ENCODE peak calls at places on chromosomes 11 and 22, in seven cellular contexts. I, H, L, A, Z, W and N are unnamed samples.

GRCh38 chr22:34814260-34814659 is 251.7 kb upstream of the ISX start:
- DNase-seq in I (no peak), H (no peak), L (no peak), A (no peak), Z (no peak), W (no peak), N (no peak)

GRCh38 chr11:62005231-62005661 is 37.8 kb upstream of the FTH1 start:
- DNase-seq in I (no peak), H (no peak), L (peak), A (no peak), Z (peak), W (no peak), N (no peak)

GRCh38 chr11:122317337-122317736 is 201.3 kb upstream of the BLID start:
- DNase-seq in I (no peak), H (no peak), L (no peak), A (no peak), Z (no peak), W (peak), N (no peak)

GRCh38 chr11:12989428-12990242 is 19.5 kb upstream of the RASSF10 start:
- DNase-seq in I (no peak), H (no peak), L (no peak), A (no peak), Z (no peak), W (peak), N (peak)

GRCh38 chr11:69301491-69302401 is 7.8 kb downstream of the MYEOV start:
- DNase-seq in I (peak), H (peak), L (no peak), A (peak), Z (no peak), W (peak), N (no peak)

GRCh38 chr11:78251083-78251699 is 62.5 kb downstream of the USP35 start:
- DNase-seq in I (no peak), H (no peak), L (no peak), A (no peak), Z (no peak), W (peak), N (no peak)

GRCh38 chr11:57321388-57321995 is 3.3 kb downstream of the TNKS1BP1 start:
- DNase-seq in I (no peak), H (no peak), L (no peak), A (no peak), Z (no peak), W (no peak), N (peak)

GRCh38 chr11:2779499-2779980 is 79.7 kb upstream of the KCNQ1OT1 start:
- DNase-seq in I (no peak), H (no peak), L (no peak), A (no peak), Z (no peak), W (no peak), N (no peak)

GRCh38 chr22:49881856-49882255 is 28.2 kb downstream of the ZBED4 start:
- DNase-seq in I (no peak), H (no peak), L (no peak), A (no peak), Z (no peak), W (no peak), N (no peak)

GRCh38 chr11:111908639-111909305 is 2.8 kb downstream of the CRYAB start:
- DNase-seq in I (no peak), H (no peak), L (no peak), A (no peak), Z (no peak), W (no peak), N (no peak)

GRCh38 chr11:69292221-69292648 is 1.7 kb upstream of the MYEOV start:
- DNase-seq in I (no peak), H (peak), L (no peak), A (peak), Z (peak), W (no peak), N (no peak)

GRCh38 chr11:8262552-8263108 is 1.0 kb downstream of the LMO1 start:
- DNase-seq in I (peak), H (peak), L (peak), A (peak), Z (peak), W (peak), N (peak)

GRCh38 chr11:14258177-14258935 is 100.6 kb downstream of the RRAS2 start:
- DNase-seq in I (no peak), H (no peak), L (no peak), A (no peak), Z (no peak), W (peak), N (no peak)

GRCh38 chr11:10784229-10785145 is 24.2 kb downstream of the EIF4G2 start:
- DNase-seq in I (peak), H (no peak), L (no peak), A (no peak), Z (no peak), W (no peak), N (peak)

GRCh38 chr11:37511425-37511933 is 913.4 kb upstream of the RAG2 start:
- DNase-seq in I (no peak), H (no peak), L (no peak), A (no peak), Z (no peak), W (peak), N (no peak)

GRCh38 chr11:61357233-61357893 is 4.3 kb downstream of the CYB561A3 start:
- DNase-seq in I (no peak), H (no peak), L (no peak), A (no peak), Z (no peak), W (no peak), N (no peak)

GRCh38 chr11:26335903-26336302 is 4.0 kb downstream of the ANO3 start:
- DNase-seq in I (no peak), H (no peak), L (no peak), A (no peak), Z (no peak), W (no peak), N (no peak)

GRCh38 chr22:46622081-46622521 is 1.9 kb downstream of the GRAMD4 start:
- DNase-seq in I (no peak), H (no peak), L (peak), A (no peak), Z (peak), W (no peak), N (no peak)

GRCh38 chr11:44711772-44712608 is 14.8 kb upstream of the TSPAN18 start:
- DNase-seq in I (peak), H (no peak), L (no peak), A (no peak), Z (no peak), W (no peak), N (peak)

GRCh38 chr11:1197886-1198765 is 24.7 kb upstream of the MUC5B start:
- DNase-seq in I (no peak), H (peak), L (no peak), A (no peak), Z (peak), W (no peak), N (no peak)

GRCh38 chr11:69327741-69328191 is 33.8 kb downstream of the MYEOV start:
- DNase-seq in I (no peak), H (no peak), L (no peak), A (no peak), Z (no peak), W (no peak), N (no peak)

GRCh38 chr11:62402226-62402625 is 16.6 kb upstream of the SCGB1A1 start:
- DNase-seq in I (no peak), H (no peak), L (no peak), A (peak), Z (no peak), W (no peak), N (no peak)

GRCh38 chr11:128341280-128341679 is 246.1 kb downstream of the ETS1 start:
- DNase-seq in I (no peak), H (no peak), L (no peak), A (peak), Z (no peak), W (peak), N (no peak)

GRCh38 chr11:74084796-74085541 is 76.1 kb upstream of the UCP3 start:
- DNase-seq in I (no peak), H (no peak), L (no peak), A (no peak), Z (no peak), W (peak), N (no peak)

GRCh38 chr11:92667446-92668165 is 301.8 kb upstream of the MTNR1B start:
- DNase-seq in I (peak), H (peak), L (no peak), A (no peak), Z (no peak), W (no peak), N (peak)

GRCh38 chr11:36684840-36685800 is 87.1 kb upstream of the RAG2 start:
- DNase-seq in I (no peak), H (no peak), L (no peak), A (peak), Z (no peak), W (no peak), N (no peak)

GRCh38 chr11:12048936-12049790 is 40.7 kb upstream of the DKK3 start:
- DNase-seq in I (no peak), H (no peak), L (no peak), A (no peak), Z (no peak), W (peak), N (no peak)

GRCh38 chr22:46590334-46590733 is 29.9 kb upstream of the GRAMD4 start:
- DNase-seq in I (no peak), H (no peak), L (no peak), A (no peak), Z (no peak), W (no peak), N (no peak)

GRCh38 chr22:50403701-50404101 is 60.6 kb downstream of the PPP6R2 start:
- DNase-seq in I (peak), H (no peak), L (no peak), A (no peak), Z (peak), W (no peak), N (no peak)

GRCh38 chr11:120065876-120066275 is 72.0 kb downstream of the TRIM29 start:
- DNase-seq in I (no peak), H (no peak), L (no peak), A (no peak), Z (no peak), W (no peak), N (no peak)

GRCh38 chr22:49382451-49382735 is 445.3 kb downstream of the BRD1 start:
- DNase-seq in I (no peak), H (no peak), L (no peak), A (no peak), Z (peak), W (no peak), N (no peak)